ENCODE peak calls at places on chromosomes 16 and 17, in four cellular contexts. T, Z, I and W are unnamed samples.
A peak's percentile ranks its signal among the peaks of the same experiment; 100 is the strongest.

GRCh38 chr16:29012913-29013641 is 28.2 kb downstream of the LAT start:
- DNase-seq in T (no peak), Z (no peak), I (no peak), W (no peak)

GRCh38 chr17:11240041-11240801 is 792 bp upstream of the SHISA6 start:
- DNase-seq in T (peak; percentile 21), Z (no peak), I (no peak), W (no peak)

GRCh38 chr17:43563262-43564079 is 17.3 kb upstream of the ETV4 start:
- DNase-seq in T (no peak), Z (no peak), I (no peak), W (no peak)

GRCh38 chr16:22220714-22221113 is 14.6 kb downstream of the EEF2K start:
- DNase-seq in T (no peak), Z (no peak), I (no peak), W (no peak)

GRCh38 chr16:1642753-1643152 is 30.6 kb downstream of the CRAMP1 start:
- DNase-seq in T (no peak), Z (no peak), I (no peak), W (no peak)

GRCh38 chr17:34588266-34588665 is 8.9 kb downstream of the TMEM132E start:
- DNase-seq in T (no peak), Z (no peak), I (no peak), W (no peak)

GRCh38 chr17:56947741-56948140 is 13.1 kb downstream of the COIL start:
- DNase-seq in T (no peak), Z (no peak), I (no peak), W (no peak)

GRCh38 chr16:89025636-89026035 is 48.6 kb upstream of the CBFA2T3 start:
- DNase-seq in T (no peak), Z (no peak), I (no peak), W (no peak)

GRCh38 chr17:17681187-17681743 is at the start of gene RAI1:
- DNase-seq in T (peak; percentile 54), Z (peak; percentile 84), I (no peak), W (peak; percentile 56)

GRCh38 chr16:28609631-28610594 is at the start of gene SULT1A1:
- DNase-seq in T (peak; percentile 38), Z (peak; percentile 52), I (no peak), W (peak; percentile 93)

GRCh38 chr17:70288540-70289290 is 119.4 kb downstream of the KCNJ2 start:
- DNase-seq in T (no peak), Z (no peak), I (no peak), W (no peak)

GRCh38 chr16:27771201-27771910 is 221.4 kb downstream of the KATNIP start:
- DNase-seq in T (no peak), Z (no peak), I (no peak), W (no peak)

GRCh38 chr16:26071383-26071782 is 379.6 kb downstream of the HS3ST4 start:
- DNase-seq in T (no peak), Z (no peak), I (no peak), W (no peak)

GRCh38 chr16:50611332-50611934 is 63.2 kb downstream of the NKD1 start:
- DNase-seq in T (no peak), Z (no peak), I (no peak), W (peak; percentile 40)

GRCh38 chr17:8420041-8420934 is 15.4 kb upstream of the NDEL1 start:
- DNase-seq in T (no peak), Z (peak; percentile 96), I (no peak), W (peak; percentile 97)

GRCh38 chr17:42519546-42520444 is 16.2 kb upstream of the NAGLU start:
- DNase-seq in T (peak; percentile 54), Z (peak; percentile 65), I (no peak), W (peak; percentile 90)

GRCh38 chr17:49795372-49795771 is 6.9 kb downstream of the KAT7 start:
- DNase-seq in T (no peak), Z (no peak), I (no peak), W (no peak)

GRCh38 chr16:75311383-75311938 is 60.0 kb upstream of the BCAR1 start:
- DNase-seq in T (no peak), Z (no peak), I (no peak), W (no peak)

GRCh38 chr16:48099455-48099854 is 56.3 kb downstream of the ABCC12 start:
- DNase-seq in T (peak; percentile 26), Z (peak; percentile 32), I (no peak), W (no peak)

GRCh38 chr16:30186444-30186781 is 3.0 kb downstream of the CORO1A start:
- DNase-seq in T (no peak), Z (no peak), I (no peak), W (no peak)

GRCh38 chr16:8863594-8864424 is 5.0 kb downstream of the CARHSP1 start:
- DNase-seq in T (peak; percentile 45), Z (peak; percentile 74), I (no peak), W (peak; percentile 100)

GRCh38 chr17:28911411-28912045 is 8.6 kb upstream of the DHRS13 start:
- DNase-seq in T (no peak), Z (no peak), I (no peak), W (no peak)

GRCh38 chr16:29256501-29256981 is 150.0 kb downstream of the NPIPB11 start:
- DNase-seq in T (no peak), Z (no peak), I (no peak), W (no peak)

GRCh38 chr17:40345161-40346034 is 19.1 kb downstream of the GJD3 start:
- DNase-seq in T (peak; percentile 85), Z (peak; percentile 78), I (no peak), W (peak; percentile 84)

GRCh38 chr17:42407289-42407836 is 15.7 kb downstream of the CAVIN1 start:
- DNase-seq in T (peak; percentile 70), Z (peak; percentile 66), I (no peak), W (peak; percentile 63)

GRCh38 chr17:54948380-54948779 is 20.1 kb downstream of the COX11 start:
- DNase-seq in T (no peak), Z (peak; percentile 28), I (no peak), W (peak; percentile 44)

GRCh38 chr17:40059729-40060475 is 2.9 kb upstream of the THRA start:
- DNase-seq in T (no peak), Z (no peak), I (no peak), W (no peak)

GRCh38 chr16:66637806-66638205 is 33.3 kb downstream of the CMTM3 start:
- DNase-seq in T (no peak), Z (no peak), I (no peak), W (no peak)

GRCh38 chr17:13576661-13577526 is 24.8 kb downstream of the HS3ST3A1 start:
- DNase-seq in T (no peak), Z (no peak), I (no peak), W (no peak)

GRCh38 chr16:12646490-12647274 is 157.0 kb downstream of the CPPED1 start:
- DNase-seq in T (no peak), Z (peak; percentile 34), I (peak; percentile 70), W (peak; percentile 47)

GRCh38 chr17:51298508-51299371 is 38.4 kb downstream of the UTP18 start:
- DNase-seq in T (no peak), Z (peak; percentile 60), I (no peak), W (peak; percentile 76)

GRCh38 chr16:15535772-15536171 is 101.4 kb downstream of the BMERB1 start:
- DNase-seq in T (no peak), Z (no peak), I (no peak), W (no peak)

GRCh38 chr17:29760279-29760721 is 137.6 kb upstream of the CORO6 start:
- DNase-seq in T (no peak), Z (no peak), I (peak; percentile 85), W (no peak)

GRCh38 chr17:8237175-8237574 is 10.7 kb downstream of the CTC1 start:
- DNase-seq in T (no peak), Z (no peak), I (no peak), W (no peak)

GRCh38 chr17:66957951-66958579 is 6.4 kb upstream of the CACNG4 start:
- DNase-seq in T (no peak), Z (no peak), I (no peak), W (peak; percentile 89)
- TF ChIP-seq NR2C2 in T (no peak), Z (no peak), I (no peak), W (no peak)

GRCh38 chr16:84442416-84443145 is 61.9 kb downstream of the MEAK7 start:
- DNase-seq in T (no peak), Z (no peak), I (no peak), W (no peak)
- TF ChIP-seq NR2C2 in T (no peak), Z (no peak), I (no peak), W (no peak)

DNA sequence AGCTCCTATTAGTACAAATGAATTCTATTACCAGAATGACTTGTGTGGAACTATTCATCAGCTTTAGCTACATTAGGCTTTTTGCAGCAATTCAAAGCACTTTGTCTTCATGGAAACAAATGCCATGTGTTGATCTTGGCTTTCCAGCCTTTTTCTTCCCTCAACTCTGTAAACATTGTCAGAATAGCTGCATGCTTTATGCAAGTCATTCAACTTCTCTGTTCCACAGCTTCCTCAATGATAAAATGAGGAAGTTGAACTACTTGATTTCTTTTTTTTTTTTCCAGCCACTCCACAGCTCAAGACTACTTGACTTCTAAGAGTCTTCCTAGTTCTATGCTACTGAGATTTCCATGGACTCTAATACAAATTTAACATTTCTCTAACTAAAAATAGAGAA is 41.1 kb downstream of the KIAA0753 start:
- DNase-seq in T (no peak), Z (peak; percentile 26), I (no peak), W (no peak)
- TF ChIP-seq NR2C2 in T (no peak), Z (no peak), I (no peak), W (no peak)

DNA sequence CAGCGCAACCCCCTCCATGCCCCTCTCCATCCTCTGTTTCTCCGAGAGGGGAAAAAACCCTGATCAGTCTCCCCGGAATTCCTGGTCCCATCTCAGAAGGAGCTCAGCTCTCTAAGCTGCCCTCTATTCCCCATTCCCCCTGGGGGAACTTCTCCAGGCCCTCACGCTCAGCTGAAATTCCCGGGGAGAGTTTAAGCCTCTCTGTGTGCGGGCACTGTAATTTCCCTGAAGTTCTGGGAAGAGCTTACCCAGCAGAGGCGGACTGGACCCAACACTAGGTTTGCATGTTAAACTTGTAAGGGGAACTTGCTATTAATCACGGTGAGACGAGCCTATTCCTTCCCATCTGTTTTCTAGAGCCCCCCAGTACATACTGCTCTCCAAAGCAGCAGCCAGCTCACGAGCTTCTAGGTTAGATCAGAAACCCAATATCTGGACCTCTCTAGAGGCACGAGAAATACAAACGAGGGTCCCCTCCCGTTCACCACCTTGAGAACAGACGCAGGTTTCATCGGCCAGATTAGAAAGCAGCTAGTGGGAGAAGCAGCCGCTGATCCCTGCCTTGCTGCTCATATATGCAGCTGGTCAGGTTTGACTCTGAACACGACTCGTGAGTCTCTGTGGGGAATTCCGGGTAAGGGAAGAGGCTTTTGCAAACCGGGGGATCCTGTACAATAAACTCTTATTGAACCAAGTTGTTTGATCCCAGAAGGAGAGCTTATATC is 1.4 kb downstream of the VAT1L start:
- DNase-seq in T (no peak), Z (no peak), I (no peak), W (no peak)
- TF ChIP-seq NR2C2 in T (no peak), Z (no peak), I (no peak), W (no peak)

GRCh38 chr17:60496051-60496450 is 30.0 kb downstream of the APPBP2 start:
- DNase-seq in T (no peak), Z (no peak), I (no peak), W (no peak)

GRCh38 chr17:60491771-60492170 is 34.3 kb downstream of the APPBP2 start:
- DNase-seq in T (no peak), Z (peak; percentile 12), I (no peak), W (no peak)

GRCh38 chr17:60495260-60495659 is 30.8 kb downstream of the APPBP2 start:
- DNase-seq in T (no peak), Z (no peak), I (no peak), W (no peak)

GRCh38 chr17:60493847-60494321 is 32.2 kb downstream of the APPBP2 start:
- DNase-seq in T (no peak), Z (no peak), I (no peak), W (no peak)
- TF ChIP-seq NR2C2 in T (no peak), Z (no peak), I (no peak), W (no peak)